ENCODE peak calls at places on chromosomes 7 and 10, in seven cellular contexts. One of them, this sample, is unnamed.

GRCh38 chr10:90775351-90776028 is 82.3 kb downstream of the HTR7 start:
- DNase-seq in SK-N-SH: no peak
- DNase-seq in esophagus muscularis mucosa: no peak
- DNase-seq in suprapubic skin: no peak
- DNase-seq in HepG2: no peak
- DNase-seq in upper lobe of left lung: no peak
- DNase-seq in GM12878: peak
- DNase-seq in this sample: peak

GRCh38 chr10:73916761-73917470 is 6.0 kb downstream of the PLAU start:
- DNase-seq in GM12878: no peak
- DNase-seq in suprapubic skin: no peak
- DNase-seq in SK-N-SH: no peak
- DNase-seq in esophagus muscularis mucosa: no peak
- DNase-seq in HepG2: no peak
- DNase-seq in upper lobe of left lung: no peak
- DNase-seq in this sample: no peak

GRCh38 chr7:32175099-32175498 is 104.9 kb upstream of the PDE1C start:
- DNase-seq in suprapubic skin: no peak
- DNase-seq in HepG2: no peak
- DNase-seq in upper lobe of left lung: no peak
- DNase-seq in esophagus muscularis mucosa: no peak
- DNase-seq in SK-N-SH: no peak
- DNase-seq in GM12878: no peak
- DNase-seq in this sample: no peak

GRCh38 chr7:22001345-22002004 is 55.8 kb upstream of the CDCA7L start:
- DNase-seq in upper lobe of left lung: no peak
- DNase-seq in esophagus muscularis mucosa: peak
- DNase-seq in SK-N-SH: peak
- DNase-seq in suprapubic skin: no peak
- DNase-seq in GM12878: peak
- DNase-seq in HepG2: peak
- DNase-seq in this sample: no peak

GRCh38 chr10:123148414-123149161 is 652 bp downstream of the HMX2 start:
- DNase-seq in suprapubic skin: no peak
- DNase-seq in esophagus muscularis mucosa: peak
- DNase-seq in upper lobe of left lung: peak
- DNase-seq in SK-N-SH: peak
- DNase-seq in GM12878: no peak
- DNase-seq in HepG2: no peak
- DNase-seq in this sample: no peak

GRCh38 chr10:21700474-21700873 is 166.4 kb downstream of the MLLT10 start:
- DNase-seq in esophagus muscularis mucosa: no peak
- DNase-seq in suprapubic skin: no peak
- DNase-seq in GM12878: no peak
- DNase-seq in upper lobe of left lung: no peak
- DNase-seq in SK-N-SH: no peak
- DNase-seq in HepG2: no peak
- DNase-seq in this sample: no peak

GRCh38 chr7:92478095-92478494 is 349 bp upstream of the ERVW-1 start:
- DNase-seq in SK-N-SH: no peak
- DNase-seq in esophagus muscularis mucosa: no peak
- DNase-seq in suprapubic skin: no peak
- DNase-seq in HepG2: no peak
- DNase-seq in GM12878: no peak
- DNase-seq in upper lobe of left lung: no peak
- DNase-seq in this sample: no peak

GRCh38 chr7:116675812-116676355 is 3.9 kb downstream of the MET start:
- DNase-seq in HepG2: no peak
- DNase-seq in esophagus muscularis mucosa: no peak
- DNase-seq in upper lobe of left lung: no peak
- DNase-seq in SK-N-SH: no peak
- DNase-seq in suprapubic skin: no peak
- DNase-seq in GM12878: no peak
- DNase-seq in this sample: no peak

GRCh38 chr7:46507601-46508000 is 586.5 kb upstream of the IGFBP3 start:
- DNase-seq in esophagus muscularis mucosa: no peak
- DNase-seq in SK-N-SH: no peak
- DNase-seq in upper lobe of left lung: no peak
- DNase-seq in GM12878: no peak
- DNase-seq in suprapubic skin: no peak
- DNase-seq in HepG2: no peak
- DNase-seq in this sample: no peak

GRCh38 chr7:40297741-40298311 is 163.0 kb downstream of the SUGCT start:
- DNase-seq in GM12878: no peak
- DNase-seq in esophagus muscularis mucosa: no peak
- DNase-seq in suprapubic skin: no peak
- DNase-seq in HepG2: no peak
- DNase-seq in SK-N-SH: no peak
- DNase-seq in upper lobe of left lung: no peak
- DNase-seq in this sample: no peak

GRCh38 chr10:17206210-17206709 is 4.8 kb upstream of the TRDMT1 start:
- DNase-seq in GM12878: no peak
- DNase-seq in esophagus muscularis mucosa: no peak
- DNase-seq in suprapubic skin: no peak
- DNase-seq in SK-N-SH: no peak
- DNase-seq in upper lobe of left lung: no peak
- DNase-seq in HepG2: no peak
- DNase-seq in this sample: no peak

GRCh38 chr7:137873524-137873923 is 26.8 kb upstream of the DGKI start:
- DNase-seq in suprapubic skin: no peak
- DNase-seq in GM12878: no peak
- DNase-seq in HepG2: no peak
- DNase-seq in upper lobe of left lung: no peak
- DNase-seq in SK-N-SH: no peak
- DNase-seq in esophagus muscularis mucosa: no peak
- DNase-seq in this sample: no peak

GRCh38 chr7:42922017-42922753 is 9.8 kb downstream of the PSMA2 start:
- DNase-seq in esophagus muscularis mucosa: no peak
- DNase-seq in upper lobe of left lung: no peak
- DNase-seq in SK-N-SH: no peak
- DNase-seq in HepG2: no peak
- DNase-seq in GM12878: no peak
- DNase-seq in suprapubic skin: no peak
- DNase-seq in this sample: no peak

GRCh38 chr7:83921798-83922607 is 272.6 kb downstream of the SEMA3A start:
- DNase-seq in SK-N-SH: peak
- DNase-seq in esophagus muscularis mucosa: no peak
- DNase-seq in upper lobe of left lung: no peak
- DNase-seq in suprapubic skin: no peak
- DNase-seq in HepG2: no peak
- DNase-seq in GM12878: no peak
- DNase-seq in this sample: no peak

GRCh38 chr7:2229467-2229866 is 3.3 kb downstream of the MAD1L1 start:
- DNase-seq in SK-N-SH: peak
- DNase-seq in HepG2: no peak
- DNase-seq in upper lobe of left lung: no peak
- DNase-seq in suprapubic skin: no peak
- DNase-seq in GM12878: no peak
- DNase-seq in esophagus muscularis mucosa: no peak
- DNase-seq in this sample: no peak

GRCh38 chr7:18499407-18500197 is 4.1 kb downstream of the HDAC9 start:
- DNase-seq in suprapubic skin: no peak
- DNase-seq in SK-N-SH: no peak
- DNase-seq in GM12878: no peak
- DNase-seq in esophagus muscularis mucosa: no peak
- DNase-seq in HepG2: no peak
- DNase-seq in upper lobe of left lung: no peak
- DNase-seq in this sample: no peak

GRCh38 chr10:61899997-61900828 is 1.3 kb upstream of the ARID5B start:
- DNase-seq in esophagus muscularis mucosa: no peak
- DNase-seq in HepG2: peak
- DNase-seq in SK-N-SH: peak
- DNase-seq in GM12878: peak
- DNase-seq in suprapubic skin: peak
- DNase-seq in upper lobe of left lung: peak
- DNase-seq in this sample: peak

GRCh38 chr10:103265712-103266329 is 11.1 kb upstream of the INA start:
- DNase-seq in HepG2: peak
- DNase-seq in esophagus muscularis mucosa: no peak
- DNase-seq in SK-N-SH: no peak
- DNase-seq in upper lobe of left lung: no peak
- DNase-seq in GM12878: no peak
- DNase-seq in suprapubic skin: no peak
- DNase-seq in this sample: no peak

DNA sequence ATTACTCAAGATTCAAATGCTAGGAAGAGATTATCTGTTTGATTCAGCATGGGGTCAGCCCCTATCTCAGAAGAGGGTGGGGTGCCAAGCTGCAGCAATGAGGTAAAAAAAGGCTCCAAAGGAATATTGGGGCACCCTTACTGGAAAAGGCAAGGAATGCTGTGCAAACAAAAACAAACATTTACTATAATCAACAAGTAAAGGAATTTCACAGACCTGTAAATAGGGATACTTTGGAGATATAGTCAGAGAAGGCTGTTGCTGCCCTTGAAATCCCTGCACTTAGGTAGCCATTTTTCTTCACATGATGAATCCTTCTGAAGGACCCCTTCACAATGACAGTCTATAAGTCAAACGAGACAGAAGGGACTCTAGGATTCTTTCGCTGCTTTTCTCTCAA is 10.6 kb upstream of the ADD3 start:
- DNase-seq in esophagus muscularis mucosa: no peak
- DNase-seq in suprapubic skin: no peak
- DNase-seq in SK-N-SH: no peak
- DNase-seq in upper lobe of left lung: no peak
- DNase-seq in GM12878: no peak
- DNase-seq in HepG2: no peak
- DNase-seq in this sample: no peak
- H3K27ac ChIP-seq in esophagus muscularis mucosa: peak
- H3K27ac ChIP-seq in suprapubic skin: no peak
- H3K27ac ChIP-seq in SK-N-SH: no peak
- H3K27ac ChIP-seq in upper lobe of left lung: no peak
- H3K27ac ChIP-seq in GM12878: no peak
- H3K27ac ChIP-seq in HepG2: no peak
- H3K27ac ChIP-seq in this sample: no peak

GRCh38 chr7:88635149-88635548 is 124.4 kb upstream of the ZNF804B start:
- DNase-seq in upper lobe of left lung: no peak
- DNase-seq in HepG2: no peak
- DNase-seq in SK-N-SH: no peak
- DNase-seq in esophagus muscularis mucosa: no peak
- DNase-seq in GM12878: no peak
- DNase-seq in suprapubic skin: no peak
- DNase-seq in this sample: no peak
- TF ChIP-seq POLR2AphosphoS5 in upper lobe of left lung: no peak
- TF ChIP-seq POLR2AphosphoS5 in HepG2: no peak
- TF ChIP-seq POLR2AphosphoS5 in SK-N-SH: no peak
- TF ChIP-seq POLR2AphosphoS5 in esophagus muscularis mucosa: no peak
- TF ChIP-seq POLR2AphosphoS5 in GM12878: no peak
- TF ChIP-seq POLR2AphosphoS5 in suprapubic skin: no peak
- TF ChIP-seq POLR2AphosphoS5 in this sample: no peak

GRCh38 chr10:12908773-12909172 is 92.7 kb downstream of the CCDC3 start:
- DNase-seq in GM12878: no peak
- DNase-seq in upper lobe of left lung: no peak
- DNase-seq in suprapubic skin: no peak
- DNase-seq in esophagus muscularis mucosa: peak
- DNase-seq in SK-N-SH: no peak
- DNase-seq in HepG2: no peak
- DNase-seq in this sample: no peak
- TF ChIP-seq EP300 in GM12878: no peak
- TF ChIP-seq EP300 in upper lobe of left lung: no peak
- TF ChIP-seq EP300 in suprapubic skin: no peak
- TF ChIP-seq EP300 in esophagus muscularis mucosa: no peak
- TF ChIP-seq EP300 in SK-N-SH: no peak
- TF ChIP-seq EP300 in HepG2: no peak
- TF ChIP-seq EP300 in this sample: no peak

DNA sequence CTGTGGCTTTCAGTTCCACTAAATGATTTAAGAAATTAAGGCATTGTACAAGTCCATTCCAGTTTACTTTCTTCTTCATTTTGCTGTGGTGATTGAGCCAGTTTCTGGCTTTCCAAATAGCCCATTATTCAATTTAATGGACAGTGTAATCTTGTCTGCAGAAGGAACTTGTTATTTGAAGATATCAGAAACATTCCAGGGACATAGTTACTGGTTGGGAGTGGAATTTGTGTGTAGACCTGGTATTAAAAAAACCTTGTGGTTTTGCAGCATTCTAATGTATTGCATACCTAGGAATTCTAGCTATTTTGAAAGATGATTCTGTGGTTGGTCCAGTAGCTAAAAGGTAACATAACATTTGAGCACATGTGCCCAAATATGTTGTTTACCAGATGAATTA is 72.2 kb downstream of the MCU start:
- DNase-seq in GM12878: no peak
- DNase-seq in suprapubic skin: no peak
- DNase-seq in HepG2: peak
- DNase-seq in SK-N-SH: no peak
- DNase-seq in upper lobe of left lung: no peak
- DNase-seq in esophagus muscularis mucosa: no peak
- DNase-seq in this sample: no peak
- H3K27ac ChIP-seq in GM12878: no peak
- H3K27ac ChIP-seq in suprapubic skin: no peak
- H3K27ac ChIP-seq in HepG2: no peak
- H3K27ac ChIP-seq in SK-N-SH: peak
- H3K27ac ChIP-seq in upper lobe of left lung: no peak
- H3K27ac ChIP-seq in esophagus muscularis mucosa: no peak
- H3K27ac ChIP-seq in this sample: no peak